ENCODE peak calls at places on chromosomes 5 and 9, in four cellular contexts. L is foreskin keratinocyte, U is SK-N-SH, A is DND-41. V is an unnamed sample.

GRCh38 chr5:154603978-154604679 is 126.1 kb upstream of the HAND1 start:
- DNase-seq in L (no peak), U (peak; percentile 91), A (no peak), V (no peak)

GRCh38 chr5:16726538-16726946 is 109.7 kb upstream of the RETREG1 start:
- DNase-seq in L (no peak), U (no peak), A (peak; percentile 60), V (no peak)

GRCh38 chr5:178399723-178400115 is 167.1 kb upstream of the PHYKPL start:
- DNase-seq in L (no peak), U (peak; percentile 40), A (no peak), V (no peak)

GRCh38 chr9:128940271-128940921 is 7.0 kb downstream of the DOLK start:
- DNase-seq in L (no peak), U (peak; percentile 66), A (no peak), V (no peak)

GRCh38 chr5:607541-608285 is 4.4 kb upstream of the CEP72 start:
- DNase-seq in L (no peak), U (no peak), A (no peak), V (no peak)

GRCh38 chr5:82396871-82397514 is 118.8 kb upstream of the RPS23 start:
- DNase-seq in L (peak; percentile 92), U (peak; percentile 68), A (no peak), V (peak; percentile 85)

GRCh38 chr9:136526625-136527066 is 19.2 kb downstream of the NOTCH1 start:
- DNase-seq in L (no peak), U (no peak), A (no peak), V (no peak)

GRCh38 chr5:107671742-107672211 is 1.0 kb upstream of the EFNA5 start:
- DNase-seq in L (peak; percentile 83), U (peak; percentile 60), A (peak; percentile 21), V (no peak)

GRCh38 chr5:124504081-124504916 is 242.1 kb downstream of the ZNF608 start:
- DNase-seq in L (no peak), U (no peak), A (no peak), V (no peak)

GRCh38 chr9:117400131-117400530 is 14.7 kb downstream of the ASTN2 start:
- DNase-seq in L (no peak), U (no peak), A (no peak), V (no peak)

GRCh38 chr5:180173875-180174586 is 35.0 kb downstream of the RASGEF1C start:
- DNase-seq in L (no peak), U (no peak), A (no peak), V (no peak)

GRCh38 chr5:118580959-118581358 is 407.4 kb downstream of the DTWD2 start:
- DNase-seq in L (no peak), U (no peak), A (no peak), V (no peak)

GRCh38 chr5:37211661-37212060 is 37.5 kb downstream of the CPLANE1 start:
- DNase-seq in L (no peak), U (no peak), A (no peak), V (no peak)

GRCh38 chr5:173472164-173472563 is 143.9 kb upstream of the STC2 start:
- DNase-seq in L (peak; percentile 77), U (no peak), A (no peak), V (peak; percentile 51)

GRCh38 chr9:69899491-69899890 is 78.9 kb downstream of the CFAP95 start:
- DNase-seq in L (no peak), U (no peak), A (no peak), V (no peak)

GRCh38 chr9:6417186-6417585 is 4.2 kb downstream of the UHRF2 start:
- DNase-seq in L (no peak), U (no peak), A (no peak), V (no peak)

GRCh38 chr5:146519554-146519953 is 3.6 kb upstream of the GPR151 start:
- DNase-seq in L (no peak), U (no peak), A (no peak), V (no peak)

GRCh38 chr5:140575309-140575708 is 10.7 kb downstream of the SLC35A4 start:
- DNase-seq in L (no peak), U (no peak), A (no peak), V (no peak)

GRCh38 chr9:134059661-134060395 is 8.0 kb downstream of the BRD3 start:
- DNase-seq in L (no peak), U (peak; percentile 44), A (no peak), V (no peak)

DNA sequence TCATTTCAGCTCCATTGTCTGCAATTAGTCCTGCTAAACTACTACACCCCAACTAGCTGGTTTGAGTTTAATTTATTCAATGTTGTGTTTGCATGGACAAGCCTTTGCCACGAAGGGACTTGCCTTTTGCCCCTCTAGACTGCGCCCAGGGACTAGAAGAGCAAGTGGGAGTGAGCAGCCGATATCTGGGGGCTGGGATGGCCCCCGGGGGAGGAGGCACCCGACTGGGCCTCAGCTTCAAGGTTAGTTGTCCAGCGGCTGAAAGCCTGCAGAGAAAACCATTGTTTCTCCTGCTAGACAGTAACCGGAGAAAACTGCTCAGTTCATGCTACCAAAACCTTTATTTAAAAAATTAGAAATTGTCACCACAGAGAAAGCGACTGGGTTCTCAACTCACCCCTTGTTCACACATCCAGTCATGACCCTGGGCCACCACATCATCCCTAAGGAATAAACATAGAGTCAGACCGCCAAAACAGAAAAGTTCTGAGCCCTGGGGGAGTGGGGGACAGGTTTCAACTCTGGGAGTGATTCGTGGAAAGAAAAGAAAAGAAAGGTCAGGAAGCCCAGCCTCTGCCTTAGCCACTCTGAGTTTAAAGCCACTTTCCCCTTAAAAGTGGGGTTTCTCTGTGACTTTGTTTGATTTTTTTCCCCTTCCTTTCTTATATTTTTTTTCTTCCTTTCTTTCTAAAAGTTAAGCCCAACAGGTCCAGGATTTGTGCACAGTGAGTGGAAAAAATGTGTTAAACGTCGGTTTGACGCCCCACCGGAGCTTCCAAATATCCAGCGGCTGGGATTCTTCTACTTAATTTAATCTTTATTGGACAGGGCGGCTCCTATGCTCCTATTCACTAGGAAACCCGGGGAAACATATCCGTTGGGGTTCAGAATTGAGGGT is 6.7 kb downstream of the NR2F1-AS1 start:
- DNase-seq in L (no peak), U (no peak), A (no peak), V (peak; percentile 33)
- H3K27ac ChIP-seq in L (no peak overlapping the region), U (no peak overlapping the region), A (no peak overlapping the region), V (peak overlapping the region; percentile 61)

GRCh38 chr5:95686661-95687060 is 3.9 kb upstream of the SPATA9 start:
- DNase-seq in L (no peak), U (no peak), A (no peak), V (no peak)
- H3K27ac ChIP-seq in L (no peak overlapping the region), U (no peak overlapping the region), A (no peak overlapping the region), V (no peak overlapping the region)

DNA sequence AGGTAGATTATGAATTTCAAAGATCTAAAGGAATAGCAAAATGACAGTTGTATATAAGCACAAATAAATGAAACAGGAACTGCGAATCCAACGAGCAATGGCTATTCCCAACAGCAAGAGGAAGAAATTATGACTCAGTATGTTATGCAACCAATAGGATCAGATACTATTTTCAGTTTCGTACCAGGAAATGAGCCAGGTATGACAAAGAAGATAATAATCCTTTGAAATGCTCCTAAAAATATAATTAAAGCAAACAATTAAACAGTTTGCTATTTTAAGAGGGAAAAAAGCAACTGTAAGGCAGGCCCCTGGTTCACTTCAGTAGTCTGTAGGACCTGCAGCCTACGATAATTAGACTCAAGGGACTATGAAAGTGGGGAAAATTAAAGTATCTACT is 58.9 kb downstream of the AUH start:
- DNase-seq in L (peak; percentile 54), U (no peak), A (no peak), V (no peak)
- H3K27ac ChIP-seq in L (peak overlapping the region; percentile 8), U (peak overlapping the region; percentile 69), A (no peak overlapping the region), V (peak overlapping the region; percentile 73)

DNA sequence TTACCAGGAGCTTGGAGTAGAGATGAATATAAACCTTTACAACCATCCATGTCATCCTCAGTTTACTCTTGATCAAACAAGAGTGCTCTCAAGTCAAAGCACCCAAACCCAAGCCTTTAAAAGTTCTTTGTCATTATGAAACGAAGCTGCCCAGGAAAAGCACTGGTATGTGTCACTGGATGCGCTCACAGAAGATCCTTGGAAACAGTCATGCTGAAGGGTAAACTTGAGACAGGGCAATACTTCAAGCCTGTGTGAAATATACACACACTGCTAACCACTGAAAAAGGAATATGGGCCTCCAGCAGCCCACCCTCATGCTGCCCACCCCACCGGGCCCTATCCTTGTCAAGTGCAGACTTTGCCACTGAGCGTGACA is 84.5 kb downstream of the PRRT1B start:
- DNase-seq in L (no peak), U (no peak), A (no peak), V (no peak)
- H3K27ac ChIP-seq in L (no peak overlapping the region), U (no peak overlapping the region), A (no peak overlapping the region), V (no peak overlapping the region)

GRCh38 chr5:94690778-94691177 is 72.3 kb downstream of the SLF1 start:
- DNase-seq in L (no peak), U (no peak), A (no peak), V (no peak)
- H3K27ac ChIP-seq in L (no peak overlapping the region), U (no peak overlapping the region), A (no peak overlapping the region), V (no peak overlapping the region)

GRCh38 chr5:121695307-121695706 is 156.4 kb upstream of the FTMT start:
- DNase-seq in L (no peak), U (no peak), A (no peak), V (no peak)
- H3K27ac ChIP-seq in L (no peak overlapping the region), U (no peak overlapping the region), A (peak overlapping the region; percentile 50), V (no peak overlapping the region)

GRCh38 chr9:121371495-121371911 is 1.5 kb upstream of the STOM start:
- DNase-seq in L (no peak), U (peak; percentile 49), A (no peak), V (no peak)
- H3K27ac ChIP-seq in L (no peak overlapping the region), U (no peak overlapping the region), A (no peak overlapping the region), V (peak overlapping the region; percentile 97)

DNA sequence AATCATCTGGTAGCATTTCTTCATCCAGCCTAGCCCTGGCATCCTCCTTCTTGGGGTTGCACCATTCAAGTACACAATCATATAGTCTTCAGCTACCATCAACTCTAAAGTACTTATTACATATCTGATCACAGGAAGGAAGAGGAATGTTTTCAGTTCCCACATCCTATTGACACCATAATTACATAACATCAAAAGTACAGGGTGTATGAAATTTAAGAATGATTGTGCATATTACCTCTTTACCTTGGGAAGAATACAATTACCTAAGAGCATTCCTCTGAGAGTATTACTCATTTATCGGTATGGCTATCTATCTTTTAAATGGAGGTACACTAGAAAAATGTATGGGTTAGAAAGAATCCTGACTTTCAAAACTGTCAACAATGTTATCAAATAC is 126.8 kb upstream of the PCA3 start:
- DNase-seq in L (peak; percentile 25), U (no peak), A (no peak), V (no peak)
- H3K27ac ChIP-seq in L (no peak overlapping the region), U (no peak overlapping the region), A (no peak overlapping the region), V (no peak overlapping the region)

GRCh38 chr9:88753691-88754367 is 218.9 kb downstream of the NXNL2 start:
- DNase-seq in L (no peak), U (peak; percentile 82), A (no peak), V (no peak)

GRCh38 chr9:88751781-88752180 is 216.8 kb downstream of the NXNL2 start:
- DNase-seq in L (no peak), U (no peak), A (no peak), V (no peak)

GRCh38 chr9:88754452-88754851 is 219.5 kb downstream of the NXNL2 start:
- DNase-seq in L (no peak), U (no peak), A (no peak), V (no peak)

GRCh38 chr9:88759374-88759773 is 224.4 kb downstream of the NXNL2 start:
- DNase-seq in L (no peak), U (no peak), A (no peak), V (no peak)

DNA sequence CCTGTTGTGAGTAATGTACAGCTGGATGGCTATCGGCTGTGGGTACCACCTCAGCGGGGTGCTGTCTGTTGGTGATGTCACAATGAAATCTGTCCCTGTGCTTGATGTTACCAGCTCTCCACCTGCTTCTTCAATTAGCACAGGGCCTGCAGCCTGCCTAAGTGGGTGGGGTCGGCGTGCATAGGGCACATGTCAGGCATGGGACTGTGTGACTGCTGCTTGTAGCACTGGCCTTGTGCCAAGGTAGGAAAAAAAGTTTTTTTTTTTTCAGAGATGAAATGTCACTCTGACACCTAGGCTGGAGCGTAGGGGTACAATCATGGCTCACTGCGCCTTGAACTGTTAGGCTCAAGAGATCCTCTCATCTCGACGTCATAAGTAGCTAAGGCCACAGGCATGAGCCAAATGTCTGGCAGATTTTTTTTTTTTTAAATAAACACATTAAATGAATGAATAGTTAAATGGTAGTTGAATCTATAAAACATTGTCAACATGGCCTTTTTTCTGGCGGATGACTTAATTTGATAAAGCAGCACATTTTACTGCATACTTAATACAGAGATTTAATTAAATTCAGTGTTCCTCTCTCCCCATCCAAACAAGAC is 222.5 kb downstream of the NXNL2 start:
- DNase-seq in L (no peak), U (peak; percentile 52), A (no peak), V (no peak)
- H3K27ac ChIP-seq in L (no peak overlapping the region), U (no peak overlapping the region), A (no peak overlapping the region), V (no peak overlapping the region)